ENCODE peak calls at places on chromosomes 12 and 14, in five cellular contexts. X, Q, Y, G and B are unnamed samples.

GRCh38 chr12:24839268-24839791 is 109.6 kb downstream of the BCAT1 start:
- DNase-seq in X (no peak), Q (no peak), Y (no peak), G (no peak), B (no peak)

GRCh38 chr12:12810507-12811143 is 2.5 kb upstream of the DDX47 start:
- DNase-seq in X (peak), Q (no peak), Y (no peak), G (no peak), B (no peak)

GRCh38 chr14:24296341-24297157 is 3.0 kb downstream of the DHRS1 start:
- DNase-seq in X (peak), Q (no peak), Y (peak), G (peak), B (no peak)

GRCh38 chr12:107027304-107028053 is 40.5 kb upstream of the MTERF2 start:
- DNase-seq in X (peak), Q (no peak), Y (peak), G (no peak), B (no peak)

GRCh38 chr14:93956514-93957332 is 19.6 kb downstream of the ASB2 start:
- DNase-seq in X (no peak), Q (no peak), Y (no peak), G (no peak), B (no peak)

GRCh38 chr14:82422186-82422585 is 888.5 kb upstream of the SEL1L start:
- DNase-seq in X (no peak), Q (no peak), Y (no peak), G (no peak), B (no peak)

GRCh38 chr12:113270709-113271009 is 49.4 kb downstream of the TPCN1 start:
- DNase-seq in X (no peak), Q (no peak), Y (peak), G (no peak), B (no peak)

GRCh38 chr14:39107624-39108023 is 4.6 kb upstream of the SEC23A start:
- DNase-seq in X (peak), Q (no peak), Y (no peak), G (peak), B (no peak)

GRCh38 chr12:23421556-23421955 is 527.9 kb downstream of the SOX5 start:
- DNase-seq in X (peak), Q (no peak), Y (no peak), G (no peak), B (no peak)

GRCh38 chr12:100955139-100955538 is 160.6 kb downstream of the ANO4 start:
- DNase-seq in X (peak), Q (no peak), Y (peak), G (no peak), B (no peak)

GRCh38 chr14:75279739-75280447 is 1.3 kb downstream of the FOS start:
- DNase-seq in X (no peak), Q (no peak), Y (no peak), G (no peak), B (no peak)

GRCh38 chr12:95532851-95533250 is 18.4 kb downstream of the USP44 start:
- DNase-seq in X (peak), Q (no peak), Y (no peak), G (no peak), B (no peak)

GRCh38 chr12:45065125-45065626 is 14.3 kb upstream of the DBX2 start:
- DNase-seq in X (no peak), Q (no peak), Y (no peak), G (no peak), B (no peak)

GRCh38 chr12:58665375-58665774 is 254.9 kb downstream of the LRIG3 start:
- DNase-seq in X (no peak), Q (no peak), Y (no peak), G (no peak), B (no peak)

DNA sequence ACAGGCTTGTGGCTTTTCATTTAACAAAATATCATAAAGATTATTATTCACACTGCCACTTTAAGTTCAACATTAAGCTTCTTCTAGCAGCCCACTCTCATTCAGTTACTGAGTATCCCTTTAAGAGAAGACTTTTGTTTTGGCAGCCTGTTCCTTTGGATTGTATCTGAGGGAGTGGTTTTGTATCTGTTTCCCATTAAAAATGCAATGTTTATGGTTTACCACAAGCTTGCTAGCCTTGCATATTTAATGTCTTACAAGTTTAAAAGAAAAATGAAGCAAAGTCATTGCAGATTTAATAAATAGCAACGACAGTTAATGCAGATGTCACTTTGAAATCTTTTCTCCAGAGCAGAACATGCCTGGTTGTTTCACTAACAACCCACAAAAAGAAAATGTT is 2.0 kb downstream of the DCN start:
- DNase-seq in X (no peak), Q (no peak), Y (no peak), G (peak), B (no peak)
- TF ChIP-seq CTCF in X (no peak), Q (no peak), Y (no peak), G (no peak), B (no peak)

DNA sequence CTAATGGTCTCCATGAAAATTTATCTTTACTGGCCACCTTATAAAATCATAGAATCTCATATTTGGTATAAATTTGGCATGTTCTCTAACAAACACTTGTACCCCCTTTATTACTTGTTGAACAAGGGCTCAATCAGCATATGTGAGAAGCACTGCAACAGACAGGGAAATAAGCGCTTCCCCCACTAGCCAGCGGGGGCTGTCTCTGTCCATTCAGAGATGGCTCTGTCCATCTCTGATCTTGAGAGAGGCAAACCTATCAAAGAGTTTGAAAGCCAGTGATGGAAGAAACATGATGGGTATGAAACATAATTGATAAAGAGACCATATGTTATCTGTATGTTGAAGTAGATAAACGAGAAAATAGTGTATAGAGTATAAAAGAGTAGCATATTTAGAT is 326.8 kb downstream of the PDZRN4 start:
- DNase-seq in X (no peak), Q (no peak), Y (no peak), G (no peak), B (no peak)
- TF ChIP-seq CTCF in X (no peak), Q (no peak), Y (no peak), G (peak), B (peak)

GRCh38 chr14:59125156-59125555 is 63.3 kb upstream of the DAAM1 start:
- DNase-seq in X (no peak), Q (no peak), Y (no peak), G (peak), B (no peak)

GRCh38 chr14:59130472-59130871 is 58.0 kb upstream of the DAAM1 start:
- DNase-seq in X (no peak), Q (no peak), Y (peak), G (no peak), B (no peak)

GRCh38 chr14:59123975-59124374 is 64.5 kb upstream of the DAAM1 start:
- DNase-seq in X (peak), Q (no peak), Y (no peak), G (no peak), B (no peak)

GRCh38 chr14:59126714-59127436 is 61.6 kb upstream of the DAAM1 start:
- DNase-seq in X (peak), Q (no peak), Y (peak), G (peak), B (no peak)

DNA sequence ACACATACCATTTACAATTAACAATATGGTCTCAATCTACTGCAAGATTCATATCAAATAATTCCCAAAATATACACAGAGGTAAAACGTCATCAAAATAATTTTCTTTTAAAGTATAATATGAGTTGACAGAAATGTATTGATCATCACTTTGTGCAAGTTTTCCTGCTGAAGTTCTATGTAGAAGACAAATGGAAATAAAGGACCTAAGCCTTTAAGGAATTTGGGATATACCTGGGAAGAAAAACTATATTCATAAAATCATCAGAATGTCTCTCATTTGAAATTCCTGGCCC is 61.1 kb upstream of the DAAM1 start:
- DNase-seq in X (no peak), Q (no peak), Y (no peak), G (no peak), B (no peak)
- TF ChIP-seq CTCF in X (no peak), Q (no peak), Y (no peak), G (no peak), B (no peak)

GRCh38 chr12:121915841-121916321 is 2.5 kb upstream of the CFAP251 start:
- DNase-seq in X (peak), Q (no peak), Y (no peak), G (no peak), B (no peak)

GRCh38 chr12:121921106-121921505 is 2.7 kb downstream of the CFAP251 start:
- DNase-seq in X (no peak), Q (no peak), Y (no peak), G (no peak), B (no peak)

GRCh38 chr12:121917950-121918678 is at the start of gene CFAP251:
- DNase-seq in X (peak), Q (peak), Y (peak), G (peak), B (peak)

GRCh38 chr12:121918679-121919038 is 267 bp downstream of the CFAP251 start:
- DNase-seq in X (no peak), Q (no peak), Y (no peak), G (no peak), B (no peak)

DNA sequence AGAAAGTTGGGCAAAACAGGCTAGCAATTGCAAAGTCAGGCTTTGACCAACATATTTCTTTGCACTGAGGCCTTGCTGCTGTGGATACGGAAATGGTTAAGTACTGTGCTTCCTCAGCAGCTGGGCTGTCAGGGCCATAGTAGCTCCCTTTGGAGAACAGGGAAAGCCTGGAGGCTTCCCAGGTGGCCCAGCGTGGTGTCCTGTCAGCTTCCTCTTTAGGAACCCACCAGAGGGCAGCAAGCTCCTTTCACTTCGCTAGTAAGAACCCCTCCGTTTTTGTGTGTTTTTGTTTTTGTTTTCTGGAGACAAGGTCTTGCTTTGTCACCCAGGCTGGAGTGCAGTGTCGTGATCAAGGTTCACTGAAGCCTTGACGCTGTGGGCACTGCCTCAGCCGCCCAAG is 1.7 kb upstream of the CFAP251 start:
- DNase-seq in X (no peak), Q (no peak), Y (no peak), G (no peak), B (no peak)
- TF ChIP-seq CTCF in X (peak), Q (no peak), Y (peak), G (no peak), B (peak)

GRCh38 chr12:3316776-3317480 is 174.1 kb upstream of the PRMT8 start:
- DNase-seq in X (no peak), Q (no peak), Y (no peak), G (no peak), B (no peak)

GRCh38 chr12:3315201-3315661 is 175.8 kb upstream of the PRMT8 start:
- DNase-seq in X (peak), Q (no peak), Y (no peak), G (no peak), B (no peak)

GRCh38 chr12:3313655-3314305 is 177.2 kb upstream of the PRMT8 start:
- DNase-seq in X (no peak), Q (no peak), Y (no peak), G (peak), B (no peak)

GRCh38 chr12:3313066-3313465 is 177.9 kb upstream of the PRMT8 start:
- DNase-seq in X (peak), Q (no peak), Y (no peak), G (no peak), B (no peak)

GRCh38 chr12:3314306-3314663 is 176.7 kb upstream of the PRMT8 start:
- DNase-seq in X (no peak), Q (no peak), Y (no peak), G (no peak), B (no peak)
- TF ChIP-seq CTCF in X (no peak), Q (no peak), Y (no peak), G (no peak), B (no peak)

GRCh38 chr14:32226051-32226450 is 23.0 kb upstream of the RNU6-8 start:
- DNase-seq in X (peak), Q (no peak), Y (no peak), G (no peak), B (no peak)

GRCh38 chr14:32230695-32231280 is 27.7 kb upstream of the RNU6-8 start:
- DNase-seq in X (peak), Q (no peak), Y (no peak), G (no peak), B (no peak)

GRCh38 chr14:32233292-32233691 is 30.2 kb upstream of the RNU6-8 start:
- DNase-seq in X (no peak), Q (no peak), Y (no peak), G (no peak), B (no peak)

GRCh38 chr14:32232481-32232880 is 29.4 kb upstream of the RNU6-8 start:
- DNase-seq in X (no peak), Q (no peak), Y (no peak), G (no peak), B (no peak)

DNA sequence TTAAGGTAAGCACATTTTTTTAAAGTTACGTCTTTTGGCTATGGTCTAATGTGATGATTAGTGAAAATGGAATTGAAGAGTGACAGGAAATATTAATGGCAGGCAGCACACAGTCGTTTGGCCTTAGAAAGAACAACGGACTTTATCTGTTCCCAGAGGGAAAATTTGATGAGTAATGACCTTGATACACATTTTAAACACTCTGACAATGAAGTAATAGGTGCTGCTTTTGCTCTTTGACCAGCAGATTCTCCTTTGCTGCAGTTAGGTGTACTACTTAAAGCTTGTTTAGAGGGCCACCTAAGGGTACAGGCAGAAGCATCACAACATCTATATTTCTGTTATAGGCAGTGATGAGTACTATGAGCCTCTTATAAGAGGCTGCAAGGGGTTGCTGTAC is 27.1 kb upstream of the RNU6-8 start:
- DNase-seq in X (peak), Q (no peak), Y (no peak), G (no peak), B (no peak)
- TF ChIP-seq CTCF in X (no peak), Q (no peak), Y (no peak), G (no peak), B (no peak)

DNA sequence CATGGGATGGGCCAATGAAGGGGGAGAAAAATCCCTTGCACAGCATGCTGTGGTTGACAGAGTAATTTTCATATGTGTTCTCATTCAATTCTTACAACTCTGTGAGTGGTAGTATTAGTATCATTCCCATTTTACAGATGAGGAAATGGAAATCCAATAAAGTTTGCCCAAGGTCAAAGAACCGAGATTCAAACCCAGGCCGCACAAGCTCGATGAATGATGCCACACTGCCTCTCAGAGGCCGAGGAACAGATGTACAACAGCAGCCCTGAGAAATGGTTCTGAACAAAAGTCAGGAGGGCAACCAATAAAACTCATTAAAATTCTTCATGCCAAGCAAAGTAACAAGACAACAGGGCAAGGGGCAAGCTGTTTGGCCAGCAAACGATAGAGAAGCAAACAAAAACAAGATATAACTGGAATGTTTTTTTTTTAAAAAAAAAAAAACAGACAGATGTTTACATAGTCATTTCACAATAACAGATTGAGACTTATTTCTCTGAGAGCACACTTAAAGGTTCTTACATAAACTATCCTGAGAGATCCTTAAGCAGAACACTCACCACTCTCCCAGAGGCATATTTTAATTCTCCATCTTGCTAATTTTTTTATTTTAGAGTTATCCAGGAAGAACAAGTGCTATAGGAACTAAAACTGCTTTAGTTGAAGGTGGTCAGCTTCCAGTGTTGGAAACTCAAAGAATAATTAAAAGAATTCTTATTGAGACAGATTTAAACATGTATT is 85.8 kb downstream of the EXOC5 start:
- DNase-seq in X (peak), Q (no peak), Y (peak), G (no peak), B (no peak)
- TF ChIP-seq CTCF in X (peak), Q (peak), Y (peak), G (peak), B (peak)

DNA sequence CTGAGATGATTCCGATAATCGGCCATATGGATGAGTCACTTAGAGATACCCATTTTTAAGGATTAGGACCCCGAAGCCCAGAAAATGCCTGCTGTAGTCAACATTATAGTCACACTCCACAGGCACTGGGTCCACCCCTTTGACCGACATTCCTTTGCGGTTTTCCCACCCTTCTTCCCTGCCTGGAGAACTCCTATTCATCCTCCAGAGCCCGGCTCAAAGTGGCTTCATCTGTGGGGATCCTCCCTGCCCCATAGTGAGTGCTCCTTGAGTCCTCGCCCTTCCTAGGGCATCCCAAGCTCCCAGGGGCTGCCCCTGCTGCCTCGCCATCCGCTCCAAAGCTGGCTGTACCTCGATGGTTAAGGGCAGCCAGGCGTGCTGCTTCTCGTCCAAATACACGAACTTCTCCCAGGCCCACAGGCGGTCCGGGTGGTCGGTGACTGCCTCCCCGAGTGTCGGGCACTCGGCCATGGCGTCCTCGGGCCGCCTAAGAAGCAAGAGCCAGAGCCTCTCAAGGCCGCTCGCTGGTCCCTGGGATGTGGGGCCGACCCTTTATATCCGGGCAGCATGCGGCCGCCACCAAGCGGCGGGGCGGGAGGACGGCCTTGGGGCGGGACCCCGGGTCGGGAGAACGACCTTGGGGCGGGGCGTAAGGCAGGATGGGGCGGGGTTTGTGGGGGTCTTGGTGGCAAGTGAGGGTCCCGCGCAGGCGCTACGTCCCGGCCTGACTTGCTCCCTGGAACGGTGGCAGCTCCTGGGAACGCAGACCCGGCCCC is at the start of gene TCL1A:
- DNase-seq in X (no peak), Q (no peak), Y (no peak), G (no peak), B (no peak)
- TF ChIP-seq CTCF in X (no peak), Q (no peak), Y (no peak), G (no peak), B (no peak)

GRCh38 chr12:80412343-80412953 is 31.6 kb upstream of the PTPRQ start:
- DNase-seq in X (peak), Q (no peak), Y (no peak), G (peak), B (no peak)

GRCh38 chr12:80411787-80412186 is 32.2 kb upstream of the PTPRQ start:
- DNase-seq in X (no peak), Q (no peak), Y (no peak), G (peak), B (no peak)

DNA sequence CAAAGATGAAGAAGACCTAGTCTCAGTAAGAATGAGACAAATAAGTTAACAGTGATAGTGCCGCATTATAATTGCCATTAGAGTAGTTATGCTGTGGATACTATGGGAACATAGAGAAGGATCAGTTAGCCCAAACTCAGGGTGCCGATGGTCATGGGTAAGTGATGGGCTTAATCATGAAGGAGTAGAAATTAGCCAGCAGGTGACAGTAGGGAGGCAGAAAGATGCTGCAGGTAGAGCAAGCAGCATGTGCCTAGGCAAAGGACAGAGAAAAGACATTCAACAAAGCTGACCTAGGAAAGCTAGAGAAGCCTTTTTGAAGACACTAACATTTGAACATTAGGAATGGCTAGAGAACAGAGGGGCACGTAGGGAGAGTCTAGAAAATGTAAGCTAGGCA is 30.6 kb upstream of the PTPRQ start:
- DNase-seq in X (no peak), Q (no peak), Y (no peak), G (peak), B (no peak)
- TF ChIP-seq CTCF in X (no peak), Q (no peak), Y (no peak), G (peak), B (no peak)

GRCh38 chr12:51263341-51263740 is 6.9 kb downstream of the SMAGP start:
- DNase-seq in X (no peak), Q (no peak), Y (no peak), G (no peak), B (no peak)
- TF ChIP-seq CTCF in X (no peak), Q (no peak), Y (no peak), G (no peak), B (no peak)